ENCODE peak calls at places on chromosomes 4 and X, in six cellular contexts. One of them, this sample, is unnamed.

GRCh38 chr4:41657561-41657960 is 91.0 kb downstream of the PHOX2B start:
- DNase-seq in HepG2: no peak
- DNase-seq in K562: no peak
- DNase-seq in WTC11: no peak
- DNase-seq in GM12878: no peak
- DNase-seq in H1: no peak
- DNase-seq in this sample: no peak

GRCh38 chr4:159748834-159749444 is 646.1 kb downstream of the RAPGEF2 start:
- DNase-seq in HepG2: no peak
- DNase-seq in K562: no peak
- DNase-seq in WTC11: no peak
- DNase-seq in GM12878: no peak
- DNase-seq in H1: no peak
- DNase-seq in this sample: no peak

GRCh38 chr4:107719211-107719926 is 665 bp downstream of the PAPSS1 start:
- DNase-seq in HepG2: peak; percentile 77
- DNase-seq in K562: peak; percentile 34
- DNase-seq in WTC11: no peak
- DNase-seq in GM12878: no peak
- DNase-seq in H1: no peak
- DNase-seq in this sample: no peak

GRCh38 chr4:132572210-132572609 is 576.9 kb upstream of the PCDH10 start:
- DNase-seq in HepG2: no peak
- DNase-seq in K562: no peak
- DNase-seq in WTC11: no peak
- DNase-seq in GM12878: no peak
- DNase-seq in H1: no peak
- DNase-seq in this sample: no peak

GRCh38 chrX:115564243-115564642 is 3.3 kb downstream of the PLS3 start:
- DNase-seq in HepG2: peak; percentile 10
- DNase-seq in K562: no peak
- DNase-seq in WTC11: no peak
- DNase-seq in GM12878: no peak
- DNase-seq in H1: no peak
- DNase-seq in this sample: no peak

GRCh38 chrX:68488657-68489056 is 10.2 kb upstream of the YIPF6 start:
- DNase-seq in HepG2: peak; percentile 89
- DNase-seq in K562: no peak
- DNase-seq in WTC11: no peak
- DNase-seq in GM12878: no peak
- DNase-seq in H1: no peak
- DNase-seq in this sample: no peak

GRCh38 chrX:143788265-143788664 is 67.7 kb upstream of the SPANXN2 start:
- DNase-seq in HepG2: no peak
- DNase-seq in K562: peak; percentile 1
- DNase-seq in WTC11: no peak
- DNase-seq in GM12878: no peak
- DNase-seq in H1: no peak
- DNase-seq in this sample: no peak

GRCh38 chr4:170887396-170887795 is 797.6 kb upstream of the AADAT start:
- DNase-seq in HepG2: no peak
- DNase-seq in K562: no peak
- DNase-seq in WTC11: no peak
- DNase-seq in GM12878: no peak
- DNase-seq in H1: no peak
- DNase-seq in this sample: no peak

GRCh38 chrX:132576945-132577344 is 88.1 kb upstream of the MBNL3 start:
- DNase-seq in HepG2: no peak
- DNase-seq in K562: no peak
- DNase-seq in WTC11: no peak
- DNase-seq in GM12878: no peak
- DNase-seq in H1: no peak
- DNase-seq in this sample: no peak

GRCh38 chr4:169201144-169202124 is 69.3 kb downstream of the SH3RF1 start:
- DNase-seq in HepG2: no peak
- DNase-seq in K562: no peak
- DNase-seq in WTC11: no peak
- DNase-seq in GM12878: no peak
- DNase-seq in H1: no peak
- DNase-seq in this sample: no peak

GRCh38 chrX:139286342-139286741 is 244.2 kb upstream of the F9 start:
- DNase-seq in HepG2: no peak
- DNase-seq in K562: no peak
- DNase-seq in WTC11: no peak
- DNase-seq in GM12878: no peak
- DNase-seq in H1: no peak
- DNase-seq in this sample: no peak

GRCh38 chrX:151765026-151765425 is 30.5 kb downstream of the CNGA2 start:
- DNase-seq in HepG2: no peak
- DNase-seq in K562: no peak
- DNase-seq in WTC11: no peak
- DNase-seq in GM12878: no peak
- DNase-seq in H1: no peak
- DNase-seq in this sample: no peak

GRCh38 chr4:101306764-101307615 is 40.3 kb downstream of the PPP3CA start:
- DNase-seq in HepG2: no peak
- DNase-seq in K562: no peak
- DNase-seq in WTC11: no peak
- DNase-seq in GM12878: no peak
- DNase-seq in H1: no peak
- DNase-seq in this sample: no peak

GRCh38 chr4:10179957-10180602 is 63.5 kb upstream of the WDR1 start:
- DNase-seq in HepG2: no peak
- DNase-seq in K562: no peak
- DNase-seq in WTC11: no peak
- DNase-seq in GM12878: no peak
- DNase-seq in H1: no peak
- DNase-seq in this sample: no peak

GRCh38 chr4:181637186-181638105 is 605.8 kb upstream of the TENM3 start:
- DNase-seq in HepG2: no peak
- DNase-seq in K562: no peak
- DNase-seq in WTC11: no peak
- DNase-seq in GM12878: no peak
- DNase-seq in H1: no peak
- DNase-seq in this sample: no peak

GRCh38 chr4:56506110-56506705 is 617 bp downstream of the ARL9 start:
- DNase-seq in HepG2: no peak
- DNase-seq in K562: no peak
- DNase-seq in WTC11: peak; percentile 38
- DNase-seq in GM12878: no peak
- DNase-seq in H1: no peak
- DNase-seq in this sample: no peak

GRCh38 chrX:28589048-28589447 is 1.8 kb downstream of the IL1RAPL1 start:
- DNase-seq in HepG2: no peak
- DNase-seq in K562: no peak
- DNase-seq in WTC11: no peak
- DNase-seq in GM12878: no peak
- DNase-seq in H1: no peak
- DNase-seq in this sample: no peak

GRCh38 chr4:7358100-7358735 is 76.5 kb downstream of the PSAPL1 start:
- DNase-seq in HepG2: no peak
- DNase-seq in K562: no peak
- DNase-seq in WTC11: no peak
- DNase-seq in GM12878: no peak
- DNase-seq in H1: no peak
- DNase-seq in this sample: peak; percentile 42

GRCh38 chrX:74890676-74891430 is 34.4 kb downstream of the NEXMIF start:
- DNase-seq in HepG2: peak; percentile 3
- DNase-seq in K562: no peak
- DNase-seq in WTC11: no peak
- DNase-seq in GM12878: peak; percentile 80
- DNase-seq in H1: no peak
- DNase-seq in this sample: no peak

GRCh38 chrX:7198499-7198898 is 50.5 kb upstream of the PUDP start:
- DNase-seq in HepG2: no peak
- DNase-seq in K562: no peak
- DNase-seq in WTC11: no peak
- DNase-seq in GM12878: no peak
- DNase-seq in H1: no peak
- DNase-seq in this sample: no peak

GRCh38 chr4:47531241-47531953 is 46.3 kb downstream of the ATP10D start:
- DNase-seq in HepG2: peak; percentile 16
- DNase-seq in K562: no peak
- DNase-seq in WTC11: no peak
- DNase-seq in GM12878: peak; percentile 86
- DNase-seq in H1: no peak
- DNase-seq in this sample: no peak

GRCh38 chr4:92101609-92102231 is 202.0 kb upstream of the GRID2 start:
- DNase-seq in HepG2: no peak
- DNase-seq in K562: no peak
- DNase-seq in WTC11: no peak
- DNase-seq in GM12878: no peak
- DNase-seq in H1: no peak
- DNase-seq in this sample: no peak

DNA sequence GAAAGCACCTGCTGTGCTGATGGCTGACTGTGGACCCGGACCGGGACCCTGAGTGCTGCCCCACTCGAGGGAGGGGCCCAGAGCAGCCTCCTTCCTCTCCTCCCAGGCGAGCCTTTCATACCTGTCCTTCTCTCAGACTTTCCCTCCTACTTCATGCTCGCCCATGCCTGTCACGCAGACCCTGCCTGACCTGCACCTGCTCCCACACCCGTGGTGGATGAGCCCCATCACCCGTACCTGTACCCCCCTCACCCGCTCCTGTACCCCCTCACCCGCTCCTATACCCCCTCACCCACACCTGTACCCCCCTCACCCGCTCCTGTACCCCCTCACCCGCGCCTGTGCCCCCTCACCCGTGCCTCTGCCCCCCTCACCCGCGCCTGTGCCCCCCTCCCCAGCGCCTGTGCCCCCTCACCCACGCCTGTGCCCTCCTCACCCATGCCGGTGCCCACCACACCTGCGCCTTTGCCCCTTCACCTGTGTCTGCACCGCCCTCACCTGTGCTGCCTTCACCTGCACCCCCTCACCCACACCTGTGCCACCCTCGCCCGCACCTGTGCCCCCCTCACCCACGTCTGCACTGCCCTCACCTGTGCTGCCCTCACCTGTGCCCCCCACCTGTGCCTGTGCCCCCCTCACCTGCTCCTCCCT is 5.8 kb downstream of the MAEA start:
- DNase-seq in HepG2: no peak
- DNase-seq in K562: no peak
- DNase-seq in WTC11: no peak
- DNase-seq in GM12878: no peak
- DNase-seq in H1: no peak
- DNase-seq in this sample: no peak
- TF ChIP-seq ATF3 in HepG2: no peak
- TF ChIP-seq ATF3 in K562: no peak
- TF ChIP-seq ATF3 in WTC11: no peak
- TF ChIP-seq ATF3 in GM12878: no peak
- TF ChIP-seq ATF3 in H1: no peak
- TF ChIP-seq ATF3 in this sample: no peak

GRCh38 chr4:1578968-1579833 is 104.9 kb downstream of the FAM53A start:
- DNase-seq in HepG2: no peak
- DNase-seq in K562: peak; percentile 78
- DNase-seq in WTC11: peak; percentile 78
- DNase-seq in GM12878: no peak
- DNase-seq in H1: no peak
- DNase-seq in this sample: peak; percentile 65

GRCh38 chr4:1577818-1578217 is 106.3 kb downstream of the FAM53A start:
- DNase-seq in HepG2: no peak
- DNase-seq in K562: no peak
- DNase-seq in WTC11: no peak
- DNase-seq in GM12878: no peak
- DNase-seq in H1: no peak
- DNase-seq in this sample: no peak

GRCh38 chr4:1579834-1580686 is 104.1 kb downstream of the FAM53A start:
- DNase-seq in HepG2: peak; percentile 15
- DNase-seq in K562: peak; percentile 94
- DNase-seq in WTC11: peak; percentile 99
- DNase-seq in GM12878: no peak
- DNase-seq in H1: no peak
- DNase-seq in this sample: peak; percentile 54

GRCh38 chr4:1576961-1577814 is 106.9 kb downstream of the FAM53A start:
- DNase-seq in HepG2: no peak
- DNase-seq in K562: no peak
- DNase-seq in WTC11: no peak
- DNase-seq in GM12878: no peak
- DNase-seq in H1: no peak
- DNase-seq in this sample: no peak

DNA sequence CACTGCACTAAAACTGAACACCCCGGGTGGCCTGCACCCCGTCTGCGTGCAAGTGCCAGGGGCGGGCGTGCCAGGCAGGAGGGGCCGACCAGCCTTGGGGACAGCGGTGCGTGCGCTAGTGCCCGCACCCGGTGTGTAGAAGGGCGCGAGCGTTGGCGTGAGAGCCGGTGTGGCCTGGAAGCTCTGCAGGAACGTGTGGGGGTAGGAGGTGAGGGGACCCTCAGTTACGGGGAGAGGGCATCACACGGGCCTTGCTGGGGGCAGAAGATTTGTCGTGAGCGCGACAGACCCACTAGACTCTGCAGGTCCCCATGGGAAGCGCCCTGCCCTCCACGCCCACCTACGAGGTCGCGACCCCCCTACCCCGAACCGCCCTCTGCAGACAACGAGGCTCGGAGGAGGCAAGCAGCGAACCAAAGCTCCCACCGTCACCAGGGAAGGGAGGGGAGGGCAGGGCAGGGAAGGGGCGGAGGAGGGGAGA is 105.8 kb downstream of the FAM53A start:
- DNase-seq in HepG2: no peak
- DNase-seq in K562: no peak
- DNase-seq in WTC11: peak; percentile 62
- DNase-seq in GM12878: no peak
- DNase-seq in H1: no peak
- DNase-seq in this sample: no peak
- TF ChIP-seq ATF3 in HepG2: no peak
- TF ChIP-seq ATF3 in K562: no peak
- TF ChIP-seq ATF3 in WTC11: no peak
- TF ChIP-seq ATF3 in GM12878: no peak
- TF ChIP-seq ATF3 in H1: no peak
- TF ChIP-seq ATF3 in this sample: no peak

DNA sequence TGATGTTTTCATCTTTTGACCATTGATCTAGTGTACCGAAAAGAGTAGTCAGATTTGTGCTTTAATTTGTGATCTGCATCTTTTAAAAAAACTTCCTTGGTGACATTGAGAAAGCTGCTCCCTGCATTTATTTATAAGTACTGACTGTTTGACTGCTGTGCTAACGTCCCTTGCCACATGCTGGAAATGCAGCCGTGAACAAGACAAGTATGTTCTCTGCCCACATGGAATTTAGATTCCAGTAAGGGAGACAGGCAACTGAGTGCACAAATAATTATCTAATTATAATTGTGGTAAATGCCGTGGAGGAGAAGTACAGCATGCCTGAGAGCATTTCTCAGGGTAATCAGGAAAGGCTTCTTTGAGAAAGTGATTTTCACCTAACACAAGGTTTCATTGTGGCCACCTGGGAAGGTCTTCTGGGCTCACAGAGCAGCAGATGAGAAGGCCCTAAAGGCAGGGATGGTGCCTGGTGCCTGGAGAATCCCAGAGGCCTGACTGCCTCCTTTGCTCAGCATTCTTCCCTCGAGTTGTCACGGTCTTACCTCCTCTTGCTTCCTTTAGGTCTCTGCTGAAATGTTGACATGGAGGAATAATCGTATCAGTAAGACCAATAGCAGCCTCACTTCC is 55.8 kb downstream of the PTTG2 start:
- DNase-seq in HepG2: no peak
- DNase-seq in K562: no peak
- DNase-seq in WTC11: no peak
- DNase-seq in GM12878: no peak
- DNase-seq in H1: no peak
- DNase-seq in this sample: no peak
- TF ChIP-seq ATF3 in HepG2: no peak
- TF ChIP-seq ATF3 in K562: no peak
- TF ChIP-seq ATF3 in WTC11: no peak
- TF ChIP-seq ATF3 in GM12878: no peak
- TF ChIP-seq ATF3 in H1: no peak
- TF ChIP-seq ATF3 in this sample: no peak

GRCh38 chrX:96379951-96380350 is 304.7 kb upstream of the DIAPH2 start:
- DNase-seq in HepG2: no peak
- DNase-seq in K562: no peak
- DNase-seq in WTC11: no peak
- DNase-seq in GM12878: no peak
- DNase-seq in H1: no peak
- DNase-seq in this sample: no peak
- TF ChIP-seq ATF3 in HepG2: no peak
- TF ChIP-seq ATF3 in K562: no peak
- TF ChIP-seq ATF3 in WTC11: no peak
- TF ChIP-seq ATF3 in GM12878: no peak
- TF ChIP-seq ATF3 in H1: no peak
- TF ChIP-seq ATF3 in this sample: no peak

This sample was measured in HCT116.